ENCODE peak calls at places on chromosomes 6 and 20, in nine cellular contexts. N, W, R, U, Y, Q, C, I and O are unnamed samples.

GRCh38 chr6:148169701-148170100 is 172.9 kb upstream of the SASH1 start:
- DNase-seq in Q (no peak), R (no peak), C (no peak), I (no peak), W (no peak), N (no peak), Y (no peak), U (no peak), O (no peak)

GRCh38 chr6:11685411-11686093 is 93.1 kb downstream of the ADTRP start:
- DNase-seq in I (no peak), R (no peak), U (no peak), Q (no peak), W (no peak), Y (peak), N (no peak), C (peak), O (no peak)

GRCh38 chr6:134199848-134200606 is 117.9 kb downstream of the SGK1 start:
- DNase-seq in C (no peak), N (no peak), R (no peak), U (no peak), I (no peak), Y (no peak), W (no peak), Q (no peak), O (no peak)

GRCh38 chr6:88823998-88824397 is 139.4 kb downstream of the RNGTT start:
- DNase-seq in U (no peak), C (peak), Y (peak), W (no peak), I (no peak), N (no peak), R (no peak), Q (no peak), O (no peak)

GRCh38 chr6:163573503-163574179 is 159.1 kb downstream of the QKI start:
- DNase-seq in W (no peak), C (peak), I (no peak), N (no peak), Y (no peak), R (no peak), U (no peak), Q (no peak), O (no peak)

GRCh38 chr6:168272379-168273011 is 47.1 kb downstream of the DACT2 start:
- DNase-seq in R (no peak), Q (no peak), N (no peak), I (no peak), U (no peak), W (no peak), Y (no peak), C (no peak), O (no peak)

GRCh38 chr6:26363882-26364825 is 844 bp upstream of the BTN3A2 start:
- DNase-seq in C (no peak), Q (no peak), U (no peak), W (peak), I (no peak), Y (peak), N (peak), R (peak), O (no peak)

GRCh38 chr6:73610444-73611275 is 43.1 kb downstream of the SLC17A5 start:
- DNase-seq in U (no peak), Y (no peak), C (peak), R (peak), Q (no peak), N (no peak), W (peak), I (no peak), O (no peak)

GRCh38 chr6:13683038-13683437 is 28.6 kb downstream of the RANBP9 start:
- DNase-seq in I (no peak), U (no peak), N (no peak), W (no peak), R (no peak), Q (no peak), C (no peak), Y (no peak), O (no peak)

GRCh38 chr6:44561832-44562496 is 174.5 kb downstream of the CDC5L start:
- DNase-seq in R (no peak), N (no peak), Y (no peak), C (no peak), I (no peak), U (no peak), Q (no peak), W (no peak), O (no peak)

GRCh38 chr6:32082951-32083350 is 26.2 kb downstream of the TNXB start:
- DNase-seq in R (no peak), N (no peak), W (no peak), C (peak), Q (no peak), I (peak), Y (peak), U (no peak), O (no peak)

GRCh38 chr20:18979132-18979531 is 165.5 kb downstream of the SCP2D1 start:
- DNase-seq in R (no peak), Q (no peak), U (no peak), N (no peak), Y (no peak), W (no peak), I (no peak), C (no peak), O (no peak)

GRCh38 chr6:113290684-113291083 is 566.5 kb upstream of the MARCKS start:
- DNase-seq in C (no peak), Y (no peak), R (no peak), U (no peak), N (no peak), W (no peak), I (no peak), Q (no peak), O (no peak)

GRCh38 chr6:97102152-97102790 is 177.7 kb downstream of the KLHL32 start:
- DNase-seq in N (no peak), C (no peak), I (no peak), Q (no peak), W (no peak), U (no peak), R (no peak), Y (no peak), O (no peak)

GRCh38 chr20:17680128-17680835 is 1.8 kb downstream of the RRBP1 start:
- DNase-seq in U (no peak), Y (peak), R (peak), I (peak), Q (no peak), C (peak), N (peak), W (peak), O (peak)

GRCh38 chr6:47447726-47448125 is 29.9 kb upstream of the CD2AP start:
- DNase-seq in I (no peak), Y (no peak), C (no peak), Q (no peak), R (no peak), N (no peak), W (no peak), U (no peak), O (no peak)